ENCODE peak calls at places on chromosomes 1 and 21, in five cellular contexts. Y is HepG2; R is CD8-positive, alpha-beta T cell; U is cardiac muscle cell; O is adipocyte. E is an unnamed sample.
A peak's percentile ranks its signal among the peaks of the same experiment; 100 is the strongest.

GRCh38 chr1:15663925-15664324 is 20.2 kb upstream of the PLEKHM2 start:
- DNase-seq in Y (no peak), R (no peak), U (no peak), O (no peak), E (no peak)

GRCh38 chr1:179034720-179035119 is 9.0 kb downstream of the FAM20B start:
- DNase-seq in Y (no peak), R (no peak), U (peak; percentile 45), O (peak; percentile 67), E (no peak)

GRCh38 chr1:24925082-24925779 is 4.8 kb downstream of the RUNX3 start:
- DNase-seq in Y (no peak), R (peak; percentile 68), U (no peak), O (no peak), E (peak; percentile 26)

GRCh38 chr1:170460379-170460778 is 71.6 kb upstream of the GORAB start:
- DNase-seq in Y (no peak), R (no peak), U (no peak), O (no peak), E (no peak)

GRCh38 chr1:224259986-224260385 is 70.0 kb downstream of the NVL start:
- DNase-seq in Y (no peak), R (no peak), U (peak; percentile 13), O (peak; percentile 11), E (no peak)

GRCh38 chr1:117616356-117616755 is 10.5 kb downstream of the TENT5C start:
- DNase-seq in Y (no peak), R (no peak), U (no peak), O (no peak), E (peak; percentile 69)

GRCh38 chr1:34002810-34003209 is 138.9 kb downstream of the HMGB4 start:
- DNase-seq in Y (no peak), R (no peak), U (no peak), O (no peak), E (no peak)

GRCh38 chr1:19310720-19311502 is 1.0 kb downstream of the AKR7A2 start:
- DNase-seq in Y (peak; percentile 22), R (no peak), U (peak; percentile 22), O (peak; percentile 41), E (peak; percentile 39)

GRCh38 chr1:192839164-192840066 is 30.6 kb downstream of the RGS2 start:
- DNase-seq in Y (no peak), R (no peak), U (no peak), O (no peak), E (no peak)

GRCh38 chr1:214271174-214271858 is 9.6 kb upstream of the SMYD2 start:
- DNase-seq in Y (no peak), R (no peak), U (no peak), O (peak; percentile 21), E (no peak)

GRCh38 chr1:157691285-157691920 is 9.2 kb downstream of the FCRL3 start:
- DNase-seq in Y (peak; percentile 7), R (no peak), U (peak; percentile 33), O (peak; percentile 56), E (peak; percentile 11)

GRCh38 chr1:219847215-219847855 is 81.0 kb downstream of the SLC30A10 start:
- DNase-seq in Y (peak; percentile 43), R (no peak), U (no peak), O (no peak), E (peak; percentile 56)

GRCh38 chr21:41479686-41480085 is 28.3 kb downstream of the TMPRSS2 start:
- DNase-seq in Y (no peak), R (no peak), U (no peak), O (no peak), E (no peak)

GRCh38 chr1:12177156-12177998 is 10.6 kb downstream of the TNFRSF1B start:
- DNase-seq in Y (no peak), R (no peak), U (no peak), O (no peak), E (no peak)

GRCh38 chr1:12176298-12177118 is 9.7 kb downstream of the TNFRSF1B start:
- DNase-seq in Y (no peak), R (no peak), U (no peak), O (no peak), E (no peak)

GRCh38 chr1:12179111-12179519 is 12.3 kb downstream of the TNFRSF1B start:
- DNase-seq in Y (peak; percentile 36), R (peak; percentile 66), U (peak; percentile 62), O (peak; percentile 59), E (no peak)

GRCh38 chr1:12178511-12178910 is 11.7 kb downstream of the TNFRSF1B start:
- DNase-seq in Y (no peak), R (no peak), U (no peak), O (no peak), E (no peak)

GRCh38 chr1:12177999-12178441 is 11.2 kb downstream of the TNFRSF1B start:
- DNase-seq in Y (no peak), R (peak; percentile 87), U (peak; percentile 92), O (peak; percentile 81), E (peak; percentile 88)
- H3K4me1 ChIP-seq in Y (peaks cover 19% of the 10 kb centered on the region), R (peaks cover 75% of the 10 kb centered on the region), U (no peaks in the 10 kb centered on the region), O (peaks cover 24% of the 10 kb centered on the region), E (peaks cover 16% of the 10 kb centered on the region)

GRCh38 chr1:45854724-45855123 is 51.3 kb downstream of the MAST2 start:
- DNase-seq in Y (peak; percentile 23), R (no peak), U (no peak), O (no peak), E (no peak)
- H3K4me1 ChIP-seq in Y (peaks cover 36% of the 10 kb centered on the region), R (no peaks in the 10 kb centered on the region), U (no peaks in the 10 kb centered on the region), O (no peaks in the 10 kb centered on the region), E (no peaks in the 10 kb centered on the region)

GRCh38 chr1:153628638-153629342 is 556 bp downstream of the S100A1 start:
- DNase-seq in Y (no peak), R (no peak), U (no peak), O (no peak), E (no peak)

GRCh38 chr1:153631047-153632022 is 2.5 kb upstream of the CHTOP start:
- DNase-seq in Y (peak; percentile 78), R (no peak), U (no peak), O (peak; percentile 51), E (no peak)

GRCh38 chr1:153629343-153629665 is 1.1 kb downstream of the S100A1 start:
- DNase-seq in Y (peak; percentile 46), R (no peak), U (no peak), O (no peak), E (no peak)

GRCh38 chr1:153630384-153630783 is 2.1 kb downstream of the S100A1 start:
- DNase-seq in Y (no peak), R (no peak), U (no peak), O (no peak), E (peak; percentile 31)

GRCh38 chr1:153629971-153630370 is 1.7 kb downstream of the S100A1 start:
- DNase-seq in Y (no peak), R (no peak), U (no peak), O (peak; percentile 42), E (peak; percentile 34)
- H3K4me1 ChIP-seq in Y (peaks cover 71% of the 10 kb centered on the region), R (peaks cover 5% of the 10 kb centered on the region), U (peaks cover 22% of the 10 kb centered on the region), O (peaks cover 69% of the 10 kb centered on the region), E (peaks cover 23% of the 10 kb centered on the region)

DNA sequence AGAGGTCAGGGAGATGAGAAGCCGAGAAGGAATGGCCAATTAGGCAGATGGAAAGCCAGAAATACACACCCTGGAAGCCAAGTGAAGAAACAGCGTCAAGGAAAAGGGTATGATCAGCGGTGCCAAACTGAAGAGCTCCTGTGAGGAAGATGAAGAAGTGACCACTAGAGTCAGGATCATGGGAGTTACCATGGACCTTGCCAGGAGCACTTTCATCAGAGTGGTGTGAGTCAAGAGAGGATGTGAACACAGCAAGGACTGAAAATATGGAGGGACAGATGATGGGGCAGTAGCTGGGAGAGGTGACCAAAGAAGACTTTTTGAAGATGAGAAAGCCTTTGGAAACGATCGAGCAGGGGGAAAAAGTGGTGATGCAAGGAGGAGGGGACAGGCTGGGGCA is 50.4 kb downstream of the CD34 start:
- DNase-seq in Y (no peak), R (no peak), U (no peak), O (no peak), E (no peak)
- H3K4me1 ChIP-seq in Y (peaks cover 26% of the 10 kb centered on the region), R (peaks cover 84% of the 10 kb centered on the region), U (no peaks in the 10 kb centered on the region), O (peaks cover 29% of the 10 kb centered on the region), E (peaks cover 12% of the 10 kb centered on the region)

GRCh38 chr1:65503427-65503826 is 83.0 kb downstream of the LEPR start:
- DNase-seq in Y (no peak), R (no peak), U (peak; percentile 47), O (no peak), E (no peak)

GRCh38 chr1:65509912-65510680 is 89.6 kb downstream of the LEPR start:
- DNase-seq in Y (no peak), R (no peak), U (peak; percentile 78), O (peak; percentile 51), E (no peak)

GRCh38 chr1:65505547-65506325 is 85.3 kb downstream of the LEPR start:
- DNase-seq in Y (no peak), R (no peak), U (peak; percentile 89), O (no peak), E (no peak)

GRCh38 chr1:65508051-65508450 is 87.6 kb downstream of the LEPR start:
- DNase-seq in Y (no peak), R (no peak), U (no peak), O (no peak), E (no peak)

GRCh38 chr1:65504263-65504662 is 83.8 kb downstream of the LEPR start:
- DNase-seq in Y (no peak), R (no peak), U (no peak), O (no peak), E (no peak)
- H3K4me1 ChIP-seq in Y (peaks cover under 1% of the 10 kb centered on the region), R (no peaks in the 10 kb centered on the region), U (no peaks in the 10 kb centered on the region), O (peaks cover 18% of the 10 kb centered on the region), E (no peaks in the 10 kb centered on the region)

GRCh38 chr1:216330262-216330661 is 93.0 kb downstream of the USH2A start:
- DNase-seq in Y (no peak), R (no peak), U (no peak), O (peak; percentile 9), E (no peak)

GRCh38 chr1:216332003-216332402 is 91.2 kb downstream of the USH2A start:
- DNase-seq in Y (no peak), R (no peak), U (no peak), O (no peak), E (no peak)

GRCh38 chr1:216325946-216326345 is 97.3 kb downstream of the USH2A start:
- DNase-seq in Y (no peak), R (no peak), U (no peak), O (no peak), E (no peak)

GRCh38 chr1:216332462-216332861 is 90.8 kb downstream of the USH2A start:
- DNase-seq in Y (no peak), R (no peak), U (no peak), O (no peak), E (no peak)

GRCh38 chr1:216331211-216331610 is 92.0 kb downstream of the USH2A start:
- DNase-seq in Y (no peak), R (no peak), U (no peak), O (no peak), E (no peak)
- H3K4me1 ChIP-seq in Y (no peaks in the 10 kb centered on the region), R (no peaks in the 10 kb centered on the region), U (no peaks in the 10 kb centered on the region), O (no peaks in the 10 kb centered on the region), E (no peaks in the 10 kb centered on the region)

DNA sequence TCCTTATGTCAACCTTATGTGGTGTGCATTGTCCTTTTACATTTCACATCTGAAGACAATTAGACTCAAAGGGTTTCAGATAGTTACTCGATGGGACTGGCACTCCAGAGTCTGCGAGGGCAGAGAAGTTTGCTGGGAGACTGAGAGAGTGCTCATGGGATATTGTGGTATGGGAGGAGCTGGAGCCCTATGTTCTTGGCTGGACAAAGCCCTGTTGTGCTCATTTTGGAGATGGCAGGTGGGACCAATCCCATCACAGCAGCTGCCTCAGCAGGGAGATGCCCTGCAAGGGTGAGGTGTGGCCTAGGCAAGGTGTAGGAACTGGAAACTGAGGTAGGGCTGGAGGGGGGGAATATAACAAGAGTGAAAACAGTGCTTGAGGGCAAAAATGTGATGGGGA is 43.5 kb upstream of the CRNN start:
- DNase-seq in Y (no peak), R (no peak), U (no peak), O (no peak), E (no peak)
- H3K4me1 ChIP-seq in Y (no peaks in the 10 kb centered on the region), R (no peaks in the 10 kb centered on the region), U (no peaks in the 10 kb centered on the region), O (peaks cover 4% of the 10 kb centered on the region), E (no peaks in the 10 kb centered on the region)

GRCh38 chr1:183686228-183686627 is 33.1 kb upstream of the APOBEC4 start:
- DNase-seq in Y (no peak), R (no peak), U (no peak), O (no peak), E (no peak)
- H3K4me1 ChIP-seq in Y (no peaks in the 10 kb centered on the region), R (no peaks in the 10 kb centered on the region), U (peaks cover 27% of the 10 kb centered on the region), O (peaks cover 6% of the 10 kb centered on the region), E (no peaks in the 10 kb centered on the region)

E was measured in mucosa of descending colon.